ENCODE peak calls at places on chromosomes 16 and 17, in four cellular contexts. A is endothelial cell of umbilical vein, Y is kidney, X is thoracic aorta. L is an unnamed sample.
A peak's percentile ranks its signal among the peaks of the same experiment; 100 is the strongest.

GRCh38 chr17:28372203-28372944 is 880 bp downstream of the SARM1 start:
- DNase-seq in A (peak; percentile 42), Y (peak; percentile 86), X (no peak), L (peak; percentile 38)

GRCh38 chr16:88957456-88957767 is 19.6 kb downstream of the CBFA2T3 start:
- DNase-seq in A (no peak), Y (no peak), X (no peak), L (no peak)

GRCh38 chr17:79041041-79041570 is 17.1 kb downstream of the C1QTNF1 start:
- DNase-seq in A (no peak), Y (no peak), X (no peak), L (no peak)

GRCh38 chr17:52170963-52171572 is 12.6 kb upstream of the CA10 start:
- DNase-seq in A (no peak), Y (no peak), X (no peak), L (no peak)

GRCh38 chr16:62891-63290 is 9.3 kb downstream of the SNRNP25 start:
- DNase-seq in A (no peak), Y (no peak), X (no peak), L (no peak)

GRCh38 chr17:10792156-10792555 is 11.7 kb downstream of the TMEM238L start:
- DNase-seq in A (no peak), Y (peak; percentile 81), X (no peak), L (no peak)

GRCh38 chr17:74078363-74078762 is 125.1 kb upstream of the RPL38 start:
- DNase-seq in A (no peak), Y (no peak), X (no peak), L (no peak)

GRCh38 chr17:44919885-44920564 is 4.7 kb upstream of the GFAP start:
- DNase-seq in A (peak; percentile 76), Y (peak; percentile 88), X (peak; percentile 45), L (peak; percentile 56)

GRCh38 chr16:2054543-2055245 is 6.9 kb downstream of the TSC2 start:
- DNase-seq in A (no peak), Y (peak; percentile 78), X (no peak), L (no peak)

GRCh38 chr17:77476920-77477805 is 336.4 kb downstream of the SEC14L1 start:
- DNase-seq in A (peak; percentile 30), Y (peak; percentile 90), X (peak; percentile 86), L (peak; percentile 98)

GRCh38 chr17:33229028-33229427 is 64.1 kb downstream of the ASIC2 start:
- DNase-seq in A (peak; percentile 30), Y (no peak), X (no peak), L (no peak)

GRCh38 chr16:13419589-13419988 is 500.4 kb upstream of the ERCC4 start:
- DNase-seq in A (no peak), Y (no peak), X (no peak), L (no peak)

GRCh38 chr16:88743693-88744519 is 37.6 kb downstream of the CTU2 start:
- DNase-seq in A (peak; percentile 62), Y (no peak), X (peak; percentile 26), L (no peak)

GRCh38 chr16:21646721-21647561 is 5.5 kb downstream of the IGSF6 start:
- DNase-seq in A (no peak), Y (no peak), X (no peak), L (no peak)

GRCh38 chr17:9645858-9646555 is 690 bp downstream of the USP43 start:
- DNase-seq in A (no peak), Y (peak; percentile 81), X (no peak), L (peak; percentile 32)

GRCh38 chr16:88809068-88809675 is 2.6 kb downstream of the APRT start:
- DNase-seq in A (no peak), Y (no peak), X (no peak), L (no peak)

GRCh38 chr17:77419095-77419494 is 278.3 kb downstream of the SEC14L1 start:
- DNase-seq in A (no peak), Y (no peak), X (no peak), L (no peak)

GRCh38 chr17:1474402-1475189 is 17.9 kb downstream of the MYO1C start:
- DNase-seq in A (no peak), Y (peak; percentile 90), X (no peak), L (no peak)

GRCh38 chr17:46770818-46771600 is 47.5 kb downstream of the WNT3 start:
- DNase-seq in A (peak; percentile 28), Y (peak; percentile 79), X (no peak), L (no peak)

GRCh38 chr16:3026609-3027487 is 3.0 kb downstream of the THOC6 start:
- DNase-seq in A (no peak), Y (peak; percentile 79), X (no peak), L (no peak)

GRCh38 chr17:58487589-58488427 is at the start of gene HSF5:
- DNase-seq in A (peak; percentile 19), Y (peak; percentile 84), X (no peak), L (no peak)

GRCh38 chr16:726438-727290 is at the start of the genes CCDC78 and HAGHL:
- DNase-seq in A (peak; percentile 24), Y (peak; percentile 91), X (no peak), L (no peak)

GRCh38 chr17:82830249-82830661 is 9.6 kb downstream of the ZNF750 start:
- DNase-seq in A (no peak), Y (peak; percentile 86), X (no peak), L (peak; percentile 4)

GRCh38 chr16:74830646-74831045 is 56.0 kb upstream of the FA2H start:
- DNase-seq in A (no peak), Y (no peak), X (no peak), L (no peak)

GRCh38 chr17:43645765-43646481 is 15.8 kb downstream of the MEOX1 start:
- DNase-seq in A (peak; percentile 61), Y (peak; percentile 89), X (peak; percentile 23), L (no peak)

GRCh38 chr17:82236142-82236971 is 7.5 kb downstream of the SLC16A3 start:
- DNase-seq in A (peak; percentile 45), Y (peak; percentile 88), X (no peak), L (no peak)

GRCh38 chr16:69399361-69399760 is 13.6 kb upstream of the TERF2 start:
- DNase-seq in A (peak; percentile 69), Y (no peak), X (no peak), L (no peak)

GRCh38 chr17:34393401-34393800 is 30.4 kb upstream of the CCL1 start:
- DNase-seq in A (no peak), Y (no peak), X (no peak), L (no peak)

GRCh38 chr16:67939507-67940435 is 3.1 kb upstream of the PSMB10 start:
- DNase-seq in A (no peak), Y (no peak), X (no peak), L (no peak)
- H3K4me1 ChIP-seq in A (peaks cover 13% of the 10 kb centered on the region), Y (peaks cover 10% of the 10 kb centered on the region), X (peaks cover 30% of the 10 kb centered on the region), L (peaks cover 22% of the 10 kb centered on the region)

GRCh38 chr16:78100162-78100467 is 661 bp downstream of the WWOX start:
- DNase-seq in A (no peak), Y (no peak), X (no peak), L (no peak)
- TF ChIP-seq CTCF in A (no peak), Y (no peak), X (no peak), L (no peak)

GRCh38 chr16:80932725-80933124 is 74.0 kb downstream of the CMC2 start:
- DNase-seq in A (peak; percentile 99), Y (peak; percentile 84), X (peak; percentile 44), L (peak; percentile 91)
- H3K4me3 ChIP-seq in A (peak overlapping the region; percentile 86), Y (peak overlapping the region; percentile 26), X (peak overlapping the region; percentile 77), L (peak overlapping the region; percentile 51)

GRCh38 chr17:62057696-62058095 is 7.4 kb downstream of the MED13 start:
- DNase-seq in A (no peak), Y (no peak), X (no peak), L (peak; percentile 4)
- H3K4me1 ChIP-seq in A (peaks cover 11% of the 10 kb centered on the region), Y (peaks cover 23% of the 10 kb centered on the region), X (peaks cover 71% of the 10 kb centered on the region), L (peaks cover 6% of the 10 kb centered on the region)

GRCh38 chr16:16021988-16022682 is 72.7 kb downstream of the ABCC1 start:
- DNase-seq in A (peak; percentile 96), Y (peak; percentile 98), X (peak; percentile 95), L (peak; percentile 92)

GRCh38 chr16:16027728-16028310 is 78.4 kb downstream of the ABCC1 start:
- DNase-seq in A (peak; percentile 77), Y (no peak), X (no peak), L (no peak)

GRCh38 chr16:16028311-16028999 is 79.0 kb downstream of the ABCC1 start:
- DNase-seq in A (peak; percentile 14), Y (no peak), X (no peak), L (no peak)

GRCh38 chr16:16022683-16023064 is 73.3 kb downstream of the ABCC1 start:
- DNase-seq in A (no peak), Y (no peak), X (no peak), L (no peak)

GRCh38 chr16:16025214-16025968 is 76.0 kb downstream of the ABCC1 start:
- DNase-seq in A (peak; percentile 89), Y (no peak), X (no peak), L (peak; percentile 96)
- TF ChIP-seq CTCF in A (no peak), Y (no peak), X (no peak), L (no peak)

GRCh38 chr17:307741-308507 is 44.7 kb downstream of the RPH3AL start:
- DNase-seq in A (no peak), Y (peak; percentile 81), X (no peak), L (no peak)

GRCh38 chr17:309361-309888 is 43.2 kb downstream of the RPH3AL start:
- DNase-seq in A (peak; percentile 48), Y (peak; percentile 70), X (no peak), L (no peak)

GRCh38 chr17:312476-313148 is 40.0 kb downstream of the RPH3AL start:
- DNase-seq in A (no peak), Y (peak; percentile 68), X (no peak), L (no peak)

GRCh38 chr17:311119-311848 is 41.3 kb downstream of the RPH3AL start:
- DNase-seq in A (no peak), Y (peak; percentile 45), X (no peak), L (no peak)

GRCh38 chr17:310111-311010 is 42.2 kb downstream of the RPH3AL start:
- DNase-seq in A (no peak), Y (peak; percentile 71), X (no peak), L (no peak)
- H3K4me3 ChIP-seq in A (no peak overlapping the region), Y (no peak overlapping the region), X (no peak overlapping the region), L (no peak overlapping the region)

DNA sequence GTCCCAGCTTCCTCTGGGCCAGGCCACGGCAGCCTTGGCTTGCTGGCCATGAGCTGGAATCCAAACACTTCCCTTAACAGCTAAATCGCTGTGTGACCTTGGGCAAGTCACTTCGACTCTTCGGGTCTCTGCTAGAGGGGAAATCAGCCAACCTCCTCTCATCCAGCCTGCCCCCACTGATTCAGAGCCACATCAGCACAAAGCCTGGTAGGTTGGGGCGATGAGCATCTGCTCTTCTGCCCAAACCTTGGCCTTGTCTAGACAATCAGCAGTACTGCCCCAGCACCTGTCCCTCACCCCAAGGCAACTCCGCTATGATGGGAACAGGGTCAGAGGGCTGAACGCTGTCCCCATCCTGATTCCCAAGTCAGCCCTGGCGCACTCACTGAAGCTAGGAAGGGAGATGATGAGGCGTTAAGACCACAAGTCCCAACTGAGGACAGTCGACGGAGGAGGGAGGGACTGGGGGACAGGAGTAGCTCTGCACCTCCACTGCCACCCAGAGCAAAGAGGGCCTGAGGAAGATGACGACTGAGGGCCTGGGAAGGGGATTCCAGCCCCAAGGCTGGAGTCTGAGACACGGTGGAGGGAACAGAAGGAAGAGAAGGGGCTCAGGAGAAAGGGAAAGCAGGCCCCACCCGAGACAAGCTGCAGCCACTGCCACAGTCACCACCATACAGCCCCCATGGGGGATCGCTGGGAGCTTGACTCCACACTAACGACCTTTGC is 1.3 kb downstream of the CLUH start:
- DNase-seq in A (peak; percentile 12), Y (peak; percentile 66), X (no peak), L (no peak)
- H3K4me1 ChIP-seq in A (peaks cover 19% of the 10 kb centered on the region), Y (peaks cover 29% of the 10 kb centered on the region), X (peaks cover 47% of the 10 kb centered on the region), L (peaks cover 27% of the 10 kb centered on the region)

L was measured in astrocyte.